ENCODE peak calls at places on chromosomes 16 and 17, in four cellular contexts. F is endothelial cell of umbilical vein, Y is GM23248, K is fibroblast of lung. B is an unnamed sample.

GRCh38 chr17:64083093-64083492 is 46.9 kb downstream of the ERN1 start:
- DNase-seq in F (no peak), Y (no peak), K (no peak), B (no peak)

GRCh38 chr16:85905110-85906095 is 6.4 kb downstream of the IRF8 start:
- DNase-seq in K (no peak), F (no peak), Y (no peak), B (no peak)

GRCh38 chr17:45666641-45667040 is 117.5 kb upstream of the CRHR1 start:
- DNase-seq in K (no peak), F (no peak), Y (no peak), B (no peak)

GRCh38 chr17:12618557-12618956 is 47.1 kb upstream of the MYOCD start:
- DNase-seq in Y (peak), F (no peak), K (peak), B (peak)

GRCh38 chr17:16428098-16428882 is 12.9 kb downstream of the TRPV2 start:
- DNase-seq in Y (peak), K (peak), F (peak), B (peak)

GRCh38 chr17:1347681-1348318 is 52.2 kb downstream of the YWHAE start:
- DNase-seq in F (peak), K (peak), Y (peak), B (peak)

GRCh38 chr16:87017388-87018012 is 299.7 kb downstream of the C16orf95 start:
- DNase-seq in K (peak), Y (peak), F (peak), B (peak)

GRCh38 chr17:46863383-46864121 is 12.2 kb downstream of the WNT9B start:
- DNase-seq in F (no peak), K (no peak), Y (no peak), B (no peak)

GRCh38 chr17:41421617-41422016 is 2.8 kb downstream of the KRT37 start:
- DNase-seq in K (no peak), Y (no peak), F (no peak), B (peak)
- H3K9ac ChIP-seq in K (no peak), Y (no peak), F (no peak), B (no peak)

DNA sequence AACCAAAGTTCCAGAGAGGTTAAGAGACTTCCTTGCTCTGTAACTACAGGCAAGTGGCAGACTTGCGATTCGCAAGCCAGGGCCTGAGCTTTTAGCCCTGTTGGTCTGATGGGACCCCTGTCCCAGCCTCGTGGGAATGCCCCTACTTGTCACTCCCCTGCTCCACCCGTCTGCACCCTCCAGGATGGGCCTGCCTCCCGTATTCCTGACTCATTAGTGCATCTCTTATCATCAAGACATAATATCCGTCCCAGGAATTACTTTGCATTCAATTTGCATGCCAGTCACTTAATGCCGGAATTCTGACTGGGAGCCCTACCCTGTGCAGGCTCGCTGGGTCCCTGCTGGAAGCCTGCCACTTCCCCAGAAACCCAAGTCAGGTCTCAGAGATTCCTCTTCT is 3.4 kb downstream of the PRSS53 start:
- DNase-seq in F (no peak), K (no peak), Y (no peak), B (no peak)
- H3K9ac ChIP-seq in F (no peak), K (no peak), Y (no peak), B (no peak)

GRCh38 chr17:79217473-79218135 is 143.0 kb downstream of the ENGASE start:
- DNase-seq in Y (no peak), F (no peak), K (no peak), B (no peak)
- H3K9ac ChIP-seq in Y (no peak), F (no peak), K (no peak), B (no peak)

DNA sequence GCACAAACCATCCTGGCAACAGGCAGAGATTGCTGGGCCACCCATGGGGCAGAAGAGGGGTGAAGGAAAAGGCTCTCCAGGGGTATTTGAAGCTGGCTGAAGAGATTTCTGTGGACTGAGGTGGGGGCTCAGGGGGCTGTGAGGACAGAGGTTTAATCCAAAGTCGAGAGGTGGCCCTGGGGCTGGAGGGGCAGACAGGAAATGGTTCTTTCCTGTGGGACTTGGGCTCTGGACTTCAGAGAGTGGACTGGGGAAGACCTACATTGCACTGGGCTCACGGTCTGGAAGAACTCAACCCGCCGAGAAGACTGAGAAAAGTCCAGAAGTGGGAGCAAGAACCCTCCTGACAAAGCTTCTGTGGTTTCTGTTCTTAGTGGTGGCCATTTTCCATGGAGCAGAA is 2.9 kb downstream of the CCDC42 start:
- DNase-seq in F (no peak), Y (no peak), K (no peak), B (no peak)
- H3K9ac ChIP-seq in F (no peak), Y (no peak), K (no peak), B (no peak)

DNA sequence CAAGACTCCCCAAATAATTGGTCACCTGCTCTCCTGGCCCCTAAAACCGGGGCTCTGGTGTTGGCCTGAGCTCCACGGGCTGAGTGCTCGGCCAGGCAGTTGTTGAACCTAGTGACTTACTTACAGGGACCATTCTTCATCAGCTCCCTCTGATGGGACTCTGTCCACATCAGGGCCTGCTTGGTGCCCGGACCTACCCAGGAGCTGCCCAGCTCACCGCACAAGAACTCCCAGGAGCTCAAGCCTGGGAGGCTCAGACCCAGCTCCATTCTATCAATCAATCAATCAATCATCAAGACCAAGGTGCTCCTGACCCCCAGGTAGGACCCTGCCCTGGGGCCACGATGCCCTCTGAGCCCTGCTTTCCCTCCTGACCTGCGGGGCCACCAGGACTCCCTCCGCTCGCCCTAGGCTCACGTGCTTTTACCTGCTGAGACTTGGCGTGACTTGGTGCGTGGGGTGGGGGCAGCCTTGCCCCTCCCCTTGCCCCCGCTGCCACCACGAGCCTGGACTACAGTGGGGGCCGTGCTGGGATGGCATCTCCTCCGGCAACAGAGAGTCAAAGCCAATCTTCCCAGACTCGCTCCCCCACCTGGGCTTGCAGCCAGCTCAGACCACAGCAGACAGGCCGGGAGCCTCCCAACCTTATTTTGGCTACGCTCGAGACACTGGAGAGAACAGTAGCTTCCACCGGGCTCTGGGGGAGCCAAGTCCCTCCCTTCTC is 15.7 kb downstream of the IL34 start:
- DNase-seq in Y (no peak), K (peak), F (no peak), B (no peak)
- H3K9ac ChIP-seq in Y (no peak), K (no peak), F (no peak), B (no peak)

GRCh38 chr17:38877130-38877851 is 7.4 kb downstream of the LASP1 start:
- DNase-seq in F (no peak), K (no peak), Y (no peak), B (no peak)
- H3K9ac ChIP-seq in F (no peak), K (no peak), Y (no peak), B (peak)

GRCh38 chr16:22705799-22706198 is 108.2 kb upstream of the HS3ST2 start:
- DNase-seq in Y (no peak), K (no peak), F (no peak), B (no peak)
- H3K9ac ChIP-seq in Y (no peak), K (no peak), F (no peak), B (no peak)

GRCh38 chr17:9227819-9228407 is 206.6 kb downstream of the NTN1 start:
- DNase-seq in K (no peak), Y (no peak), F (no peak), B (no peak)

GRCh38 chr17:9229826-9230201 is 208.5 kb downstream of the NTN1 start:
- DNase-seq in F (no peak), Y (no peak), K (no peak), B (no peak)

GRCh38 chr17:9229160-9229825 is 208.0 kb downstream of the NTN1 start:
- DNase-seq in K (no peak), F (no peak), Y (no peak), B (no peak)

GRCh38 chr17:9230346-9230745 is 209.0 kb downstream of the NTN1 start:
- DNase-seq in F (no peak), K (peak), Y (peak), B (peak)

DNA sequence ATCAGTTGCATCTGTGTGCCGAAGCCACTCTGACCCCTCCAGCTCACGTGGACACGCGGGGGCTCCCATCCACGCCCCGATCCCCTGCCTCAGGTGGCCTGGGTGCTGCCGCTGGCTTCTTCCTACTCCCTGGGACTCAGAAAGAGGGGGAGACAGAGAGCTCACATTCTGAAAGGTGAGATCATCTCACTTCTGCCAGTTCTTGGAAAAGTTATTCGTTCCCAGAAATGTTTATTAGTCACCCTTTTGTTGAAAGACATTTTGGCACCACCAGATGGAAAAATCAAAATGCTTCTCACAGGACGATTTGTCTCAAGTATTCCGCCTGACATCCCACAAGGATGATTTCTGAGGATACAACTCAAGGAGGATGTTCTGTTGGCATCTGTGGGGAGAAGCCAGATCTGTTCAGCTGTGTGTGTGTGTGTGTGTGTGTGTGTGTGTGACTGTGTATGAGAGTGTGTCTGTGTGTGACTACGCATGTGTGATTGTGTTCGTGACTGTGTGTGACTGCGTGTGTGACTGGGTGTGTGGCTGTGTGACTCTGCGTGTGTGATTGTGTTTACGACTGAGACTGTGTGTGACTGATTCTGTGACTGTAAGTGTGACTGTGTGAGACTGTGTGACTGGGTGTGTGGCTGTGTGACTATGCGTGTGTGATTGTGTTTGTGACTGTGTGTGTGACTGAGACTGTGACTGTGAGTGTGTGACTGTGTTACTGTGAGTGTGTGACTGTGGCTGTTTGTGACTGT is 207.3 kb downstream of the NTN1 start:
- DNase-seq in F (no peak), Y (peak), K (peak), B (peak)
- H3K9ac ChIP-seq in F (no peak), Y (peak), K (no peak), B (peak)